ENCODE peak calls at places on chromosomes 11 and 22, in seven cellular contexts. One of them, this sample, is unnamed.

GRCh38 chr22:19974233-19974861 is 32.7 kb upstream of the TXNRD2 start:
- DNase-seq in cardiac muscle cell: peak
- DNase-seq in fibroblast of lung: peak
- DNase-seq in hepatocyte: peak
- DNase-seq in AG04450: no peak
- DNase-seq in IMR-90: peak
- DNase-seq in lower leg skin: no peak
- DNase-seq in this sample: peak

GRCh38 chr11:111324277-111324720 is 26.0 kb downstream of the POU2AF3 start:
- DNase-seq in lower leg skin: no peak
- DNase-seq in IMR-90: peak
- DNase-seq in cardiac muscle cell: peak
- DNase-seq in AG04450: no peak
- DNase-seq in hepatocyte: no peak
- DNase-seq in fibroblast of lung: peak
- DNase-seq in this sample: no peak

GRCh38 chr11:131109256-131109655 is 193.0 kb upstream of the SNX19 start:
- DNase-seq in fibroblast of lung: peak
- DNase-seq in AG04450: peak
- DNase-seq in hepatocyte: no peak
- DNase-seq in cardiac muscle cell: no peak
- DNase-seq in IMR-90: peak
- DNase-seq in lower leg skin: no peak
- DNase-seq in this sample: no peak

GRCh38 chr22:44550666-44551491 is 52.8 kb upstream of the RTL6 start:
- DNase-seq in AG04450: peak
- DNase-seq in fibroblast of lung: peak
- DNase-seq in lower leg skin: peak
- DNase-seq in IMR-90: peak
- DNase-seq in cardiac muscle cell: peak
- DNase-seq in hepatocyte: peak
- DNase-seq in this sample: no peak

GRCh38 chr11:6362868-6363678 is 27.2 kb upstream of the SMPD1 start:
- DNase-seq in AG04450: peak
- DNase-seq in fibroblast of lung: peak
- DNase-seq in hepatocyte: peak
- DNase-seq in cardiac muscle cell: peak
- DNase-seq in lower leg skin: peak
- DNase-seq in IMR-90: peak
- DNase-seq in this sample: peak

GRCh38 chr22:29083576-29084566 is 11.0 kb downstream of the KREMEN1 start:
- DNase-seq in AG04450: no peak
- DNase-seq in fibroblast of lung: peak
- DNase-seq in hepatocyte: no peak
- DNase-seq in cardiac muscle cell: peak
- DNase-seq in lower leg skin: no peak
- DNase-seq in IMR-90: peak
- DNase-seq in this sample: no peak

GRCh38 chr22:49593509-49593908 is 234.2 kb downstream of the BRD1 start:
- DNase-seq in hepatocyte: no peak
- DNase-seq in lower leg skin: no peak
- DNase-seq in cardiac muscle cell: no peak
- DNase-seq in fibroblast of lung: no peak
- DNase-seq in IMR-90: no peak
- DNase-seq in AG04450: no peak
- DNase-seq in this sample: no peak

GRCh38 chr11:134734446-134734845 is 322.4 kb upstream of the B3GAT1 start:
- DNase-seq in hepatocyte: no peak
- DNase-seq in cardiac muscle cell: no peak
- DNase-seq in lower leg skin: peak
- DNase-seq in fibroblast of lung: no peak
- DNase-seq in AG04450: no peak
- DNase-seq in IMR-90: no peak
- DNase-seq in this sample: no peak

GRCh38 chr11:95364324-95365295 is 133.6 kb upstream of the SESN3 start:
- DNase-seq in cardiac muscle cell: peak
- DNase-seq in fibroblast of lung: peak
- DNase-seq in hepatocyte: peak
- DNase-seq in lower leg skin: no peak
- DNase-seq in IMR-90: no peak
- DNase-seq in AG04450: no peak
- DNase-seq in this sample: no peak

GRCh38 chr11:76824980-76825725 is 35.6 kb upstream of the ACER3 start:
- DNase-seq in AG04450: no peak
- DNase-seq in IMR-90: peak
- DNase-seq in hepatocyte: no peak
- DNase-seq in cardiac muscle cell: no peak
- DNase-seq in lower leg skin: no peak
- DNase-seq in fibroblast of lung: peak
- DNase-seq in this sample: no peak

GRCh38 chr11:83449338-83449913 is 163.3 kb upstream of the CCDC90B start:
- DNase-seq in fibroblast of lung: peak
- DNase-seq in IMR-90: no peak
- DNase-seq in hepatocyte: no peak
- DNase-seq in lower leg skin: no peak
- DNase-seq in AG04450: no peak
- DNase-seq in cardiac muscle cell: no peak
- DNase-seq in this sample: no peak

GRCh38 chr11:30143098-30143705 is 87.6 kb upstream of the FSHB start:
- DNase-seq in IMR-90: peak
- DNase-seq in fibroblast of lung: peak
- DNase-seq in cardiac muscle cell: peak
- DNase-seq in AG04450: peak
- DNase-seq in hepatocyte: peak
- DNase-seq in lower leg skin: no peak
- DNase-seq in this sample: peak

GRCh38 chr11:82229346-82229745 is 504.3 kb downstream of the FAM181B start:
- DNase-seq in hepatocyte: peak
- DNase-seq in cardiac muscle cell: peak
- DNase-seq in IMR-90: no peak
- DNase-seq in lower leg skin: no peak
- DNase-seq in fibroblast of lung: no peak
- DNase-seq in AG04450: no peak
- DNase-seq in this sample: peak

GRCh38 chr11:19039409-19039808 is 21.1 kb downstream of the MRGPRX2 start:
- DNase-seq in cardiac muscle cell: no peak
- DNase-seq in AG04450: no peak
- DNase-seq in hepatocyte: no peak
- DNase-seq in lower leg skin: no peak
- DNase-seq in IMR-90: no peak
- DNase-seq in fibroblast of lung: no peak
- DNase-seq in this sample: no peak

DNA sequence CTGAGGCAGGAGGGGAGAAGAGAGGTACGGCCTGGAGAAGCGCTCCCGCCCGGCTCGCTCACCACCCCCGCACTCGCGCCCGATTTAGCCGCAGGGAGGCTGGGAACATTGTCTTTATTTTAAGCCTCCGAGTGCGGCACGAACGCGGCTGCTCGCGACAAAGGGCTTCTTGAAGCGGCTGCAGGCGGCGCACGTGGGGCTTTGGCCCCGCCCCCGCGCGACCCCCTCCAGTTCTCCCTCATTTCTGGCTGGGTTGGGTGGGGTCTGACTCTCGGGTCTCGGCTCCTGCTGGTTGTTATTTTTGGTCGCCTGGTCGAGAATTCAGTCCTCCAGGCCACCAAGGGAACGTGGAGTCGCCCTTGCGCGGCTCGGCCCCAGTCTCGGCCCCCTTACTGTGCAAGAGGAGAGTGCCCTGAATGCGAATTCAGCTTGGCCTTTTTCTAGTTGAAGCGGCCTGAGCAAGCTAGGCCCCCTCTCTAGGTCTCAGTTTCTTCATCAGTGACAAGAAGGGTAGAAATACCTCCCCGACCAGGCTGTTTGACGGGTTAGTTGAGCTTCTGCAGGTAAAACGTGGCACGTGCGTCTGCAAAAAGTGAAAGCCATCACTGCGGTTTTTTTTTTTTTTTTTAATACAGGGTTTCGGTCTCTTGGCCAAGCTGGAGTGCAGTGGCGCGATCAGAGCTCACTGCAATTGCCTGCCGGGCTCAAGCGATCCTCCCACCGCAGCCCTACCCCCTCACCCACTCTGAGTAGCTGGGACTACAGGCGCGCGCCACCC is 2.7 kb upstream of the CHRM1 start:
- DNase-seq in fibroblast of lung: no peak
- DNase-seq in lower leg skin: no peak
- DNase-seq in IMR-90: no peak
- DNase-seq in AG04450: no peak
- DNase-seq in cardiac muscle cell: no peak
- DNase-seq in hepatocyte: no peak
- DNase-seq in this sample: peak
- H3K4me3 ChIP-seq in fibroblast of lung: peak
- H3K4me3 ChIP-seq in lower leg skin: no peak
- H3K4me3 ChIP-seq in IMR-90: no peak
- H3K4me3 ChIP-seq in AG04450: peak
- H3K4me3 ChIP-seq in cardiac muscle cell: no peak
- H3K4me3 ChIP-seq in hepatocyte: no peak
- H3K4me3 ChIP-seq in this sample: peak

GRCh38 chr11:108069947-108070346 is 51.4 kb upstream of the ACAT1 start:
- DNase-seq in lower leg skin: no peak
- DNase-seq in cardiac muscle cell: peak
- DNase-seq in IMR-90: peak
- DNase-seq in fibroblast of lung: peak
- DNase-seq in hepatocyte: no peak
- DNase-seq in AG04450: no peak
- DNase-seq in this sample: no peak
- H3K4me3 ChIP-seq in lower leg skin: no peak
- H3K4me3 ChIP-seq in cardiac muscle cell: no peak
- H3K4me3 ChIP-seq in IMR-90: no peak
- H3K4me3 ChIP-seq in fibroblast of lung: no peak
- H3K4me3 ChIP-seq in hepatocyte: no peak
- H3K4me3 ChIP-seq in AG04450: no peak
- H3K4me3 ChIP-seq in this sample: no peak

GRCh38 chr11:92826597-92826996 is 142.9 kb upstream of the MTNR1B start:
- DNase-seq in hepatocyte: no peak
- DNase-seq in fibroblast of lung: no peak
- DNase-seq in IMR-90: no peak
- DNase-seq in cardiac muscle cell: no peak
- DNase-seq in AG04450: no peak
- DNase-seq in lower leg skin: no peak
- DNase-seq in this sample: no peak

GRCh38 chr11:92829121-92829520 is 140.3 kb upstream of the MTNR1B start:
- DNase-seq in hepatocyte: no peak
- DNase-seq in fibroblast of lung: no peak
- DNase-seq in cardiac muscle cell: no peak
- DNase-seq in IMR-90: no peak
- DNase-seq in lower leg skin: no peak
- DNase-seq in AG04450: no peak
- DNase-seq in this sample: no peak

GRCh38 chr11:92827132-92827531 is 142.3 kb upstream of the MTNR1B start:
- DNase-seq in lower leg skin: no peak
- DNase-seq in hepatocyte: no peak
- DNase-seq in fibroblast of lung: peak
- DNase-seq in cardiac muscle cell: no peak
- DNase-seq in IMR-90: no peak
- DNase-seq in AG04450: no peak
- DNase-seq in this sample: no peak

GRCh38 chr11:92828576-92828975 is 140.9 kb upstream of the MTNR1B start:
- DNase-seq in lower leg skin: no peak
- DNase-seq in cardiac muscle cell: no peak
- DNase-seq in AG04450: no peak
- DNase-seq in fibroblast of lung: no peak
- DNase-seq in hepatocyte: peak
- DNase-seq in IMR-90: no peak
- DNase-seq in this sample: no peak

DNA sequence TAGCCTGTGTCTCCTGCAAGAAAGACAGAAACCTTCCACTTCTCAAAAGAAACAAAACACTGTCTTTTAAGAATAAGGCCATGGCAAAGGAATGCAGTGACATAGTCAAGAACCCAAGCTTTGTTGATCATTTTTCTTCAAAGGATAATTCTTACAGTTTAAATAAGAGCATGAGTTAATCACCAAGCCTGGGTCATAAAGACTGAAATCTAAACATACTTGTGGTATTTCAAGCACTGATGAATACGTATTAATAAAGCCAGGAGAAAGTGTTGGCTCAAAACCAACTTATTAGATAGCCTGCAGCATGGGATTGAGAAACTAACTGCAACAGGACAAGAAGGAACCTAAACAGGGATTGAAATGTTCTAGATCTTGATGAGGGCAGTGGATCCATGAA is 143.3 kb upstream of the MTNR1B start:
- DNase-seq in IMR-90: peak
- DNase-seq in lower leg skin: no peak
- DNase-seq in AG04450: no peak
- DNase-seq in fibroblast of lung: peak
- DNase-seq in hepatocyte: no peak
- DNase-seq in cardiac muscle cell: peak
- DNase-seq in this sample: no peak
- H3K4me3 ChIP-seq in IMR-90: no peak
- H3K4me3 ChIP-seq in lower leg skin: no peak
- H3K4me3 ChIP-seq in AG04450: no peak
- H3K4me3 ChIP-seq in fibroblast of lung: no peak
- H3K4me3 ChIP-seq in hepatocyte: no peak
- H3K4me3 ChIP-seq in cardiac muscle cell: no peak
- H3K4me3 ChIP-seq in this sample: no peak

GRCh38 chr22:25420925-25421904 is 143.3 kb upstream of the GRK3 start:
- DNase-seq in AG04450: no peak
- DNase-seq in hepatocyte: no peak
- DNase-seq in IMR-90: no peak
- DNase-seq in cardiac muscle cell: no peak
- DNase-seq in lower leg skin: no peak
- DNase-seq in fibroblast of lung: no peak
- DNase-seq in this sample: peak

GRCh38 chr22:25419247-25420113 is 145.0 kb upstream of the GRK3 start:
- DNase-seq in hepatocyte: peak
- DNase-seq in cardiac muscle cell: peak
- DNase-seq in IMR-90: peak
- DNase-seq in AG04450: no peak
- DNase-seq in lower leg skin: no peak
- DNase-seq in fibroblast of lung: no peak
- DNase-seq in this sample: no peak

GRCh38 chr22:25417792-25418191 is 146.7 kb upstream of the GRK3 start:
- DNase-seq in fibroblast of lung: no peak
- DNase-seq in lower leg skin: no peak
- DNase-seq in AG04450: no peak
- DNase-seq in cardiac muscle cell: no peak
- DNase-seq in hepatocyte: no peak
- DNase-seq in IMR-90: no peak
- DNase-seq in this sample: no peak

DNA sequence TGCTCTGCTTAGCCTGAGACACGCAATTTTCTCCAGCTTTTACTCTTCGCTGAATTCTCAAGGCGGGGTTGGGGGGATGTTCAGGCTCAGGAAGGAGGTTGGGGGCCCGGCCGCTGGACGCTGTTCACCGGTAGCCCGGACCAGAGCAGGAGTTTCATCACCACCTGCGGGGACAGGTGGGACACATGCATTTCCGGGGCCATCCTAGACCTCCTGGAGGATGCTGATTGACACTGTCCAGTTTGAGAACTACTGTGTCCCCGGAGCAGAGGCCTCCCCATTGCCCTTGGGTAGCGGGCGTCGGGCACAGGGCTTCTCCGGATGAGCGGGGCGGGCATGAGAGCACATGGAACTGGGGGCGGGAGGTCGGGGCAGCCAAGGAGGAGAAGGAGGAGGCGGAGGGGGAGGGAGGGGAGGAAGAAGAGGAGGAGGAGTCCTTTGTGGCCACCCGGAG is 144.0 kb upstream of the GRK3 start:
- DNase-seq in AG04450: no peak
- DNase-seq in IMR-90: no peak
- DNase-seq in lower leg skin: no peak
- DNase-seq in cardiac muscle cell: no peak
- DNase-seq in fibroblast of lung: no peak
- DNase-seq in hepatocyte: no peak
- DNase-seq in this sample: no peak
- H3K4me3 ChIP-seq in AG04450: no peak
- H3K4me3 ChIP-seq in IMR-90: no peak
- H3K4me3 ChIP-seq in lower leg skin: no peak
- H3K4me3 ChIP-seq in cardiac muscle cell: peak
- H3K4me3 ChIP-seq in fibroblast of lung: no peak
- H3K4me3 ChIP-seq in hepatocyte: no peak
- H3K4me3 ChIP-seq in this sample: peak

GRCh38 chr11:57391546-57391945 is 1.1 kb upstream of the PRG2 start:
- DNase-seq in fibroblast of lung: no peak
- DNase-seq in hepatocyte: no peak
- DNase-seq in AG04450: no peak
- DNase-seq in IMR-90: no peak
- DNase-seq in lower leg skin: no peak
- DNase-seq in cardiac muscle cell: no peak
- DNase-seq in this sample: no peak
- H3K4me3 ChIP-seq in fibroblast of lung: no peak
- H3K4me3 ChIP-seq in hepatocyte: no peak
- H3K4me3 ChIP-seq in AG04450: no peak
- H3K4me3 ChIP-seq in IMR-90: no peak
- H3K4me3 ChIP-seq in lower leg skin: no peak
- H3K4me3 ChIP-seq in cardiac muscle cell: no peak
- H3K4me3 ChIP-seq in this sample: no peak

This sample was measured in H7.